ENCODE peak calls at places on chromosomes 4 and X, in four cellular contexts. W, C, P and T are unnamed samples.

GRCh38 chr4:113435893-113436292 is 325.6 kb downstream of the CAMK2D start:
- DNase-seq in W (no peak), C (no peak), P (no peak), T (no peak)

GRCh38 chr4:11471613-11472012 is 42.9 kb upstream of the HS3ST1 start:
- DNase-seq in W (no peak), C (no peak), P (no peak), T (no peak)

GRCh38 chrX:50097121-50097520 is 103.7 kb downstream of the AKAP4 start:
- DNase-seq in W (no peak), C (no peak), P (no peak), T (no peak)

GRCh38 chr4:65600656-65601055 is 69.6 kb downstream of the EPHA5 start:
- DNase-seq in W (no peak), C (no peak), P (no peak), T (no peak)

GRCh38 chrX:130173190-130173895 is 1.6 kb downstream of the RAB33A start:
- DNase-seq in W (no peak), C (no peak), P (peak), T (no peak)

GRCh38 chrX:132741706-132742105 is 216.7 kb downstream of the HS6ST2 start:
- DNase-seq in W (no peak), C (no peak), P (no peak), T (no peak)

GRCh38 chrX:103376979-103377324 is 614 bp downstream of the BEX3 start:
- DNase-seq in W (no peak), C (peak), P (no peak), T (peak)

GRCh38 chrX:6681469-6681868 is 146.6 kb upstream of the VCX3A start:
- DNase-seq in W (no peak), C (no peak), P (no peak), T (no peak)

GRCh38 chr4:42712854-42713253 is 55.9 kb upstream of the ATP8A1 start:
- DNase-seq in W (no peak), C (no peak), P (no peak), T (no peak)

GRCh38 chrX:48530736-48531135 is 8.8 kb upstream of the TBC1D25 start:
- DNase-seq in W (no peak), C (no peak), P (no peak), T (no peak)

GRCh38 chrX:149473966-149474365 is 31.1 kb downstream of the IDS start:
- DNase-seq in W (no peak), C (no peak), P (no peak), T (no peak)

GRCh38 chrX:22889824-22890223 is 109.9 kb upstream of the DDX53 start:
- DNase-seq in W (no peak), C (no peak), P (no peak), T (no peak)

GRCh38 chr4:2333356-2333841 is 71.5 kb upstream of the MXD4 start:
- DNase-seq in W (no peak), C (peak), P (peak), T (no peak)

GRCh38 chrX:121307441-121307840 is 260.0 kb downstream of the GLUD2 start:
- DNase-seq in W (no peak), C (no peak), P (no peak), T (no peak)

GRCh38 chr4:8768357-8768999 is 103.2 kb downstream of the HMX1 start:
- DNase-seq in W (no peak), C (peak), P (no peak), T (no peak)

GRCh38 chr4:108114503-108114902 is 54.2 kb downstream of the LEF1 start:
- DNase-seq in W (no peak), C (no peak), P (peak), T (no peak)

GRCh38 chrX:33211356-33212254 is at the start of gene DMD:
- DNase-seq in W (no peak), C (no peak), P (no peak), T (no peak)

GRCh38 chr4:16225681-16225995 is 633 bp downstream of the TAPT1 start:
- DNase-seq in W (no peak), C (no peak), P (no peak), T (no peak)

GRCh38 chrX:53073115-53073581 is 9.0 kb upstream of the TSPYL2 start:
- DNase-seq in W (no peak), C (no peak), P (no peak), T (no peak)

GRCh38 chrX:24357101-24357500 is 3.3 kb upstream of the SUPT20HL1 start:
- DNase-seq in W (no peak), C (no peak), P (no peak), T (no peak)

GRCh38 chr4:26235500-26235899 is 85.3 kb upstream of the RBPJ start:
- DNase-seq in W (no peak), C (no peak), P (no peak), T (no peak)

GRCh38 chr4:83189631-83190136 is 75.2 kb upstream of the PLAC8 start:
- DNase-seq in W (no peak), C (no peak), P (no peak), T (no peak)

GRCh38 chr4:29805245-29805644 is 914.9 kb upstream of the PCDH7 start:
- DNase-seq in W (peak), C (no peak), P (no peak), T (peak)

GRCh38 chr4:82721819-82722423 is 76.7 kb downstream of the SCD5 start:
- DNase-seq in W (no peak), C (peak), P (peak), T (no peak)

GRCh38 chrX:152725409-152725808 is 8.1 kb downstream of the CSAG1 start:
- DNase-seq in W (no peak), C (no peak), P (no peak), T (no peak)

GRCh38 chr4:165600959-165601674 is 222.3 kb downstream of the CPE start:
- DNase-seq in W (no peak), C (no peak), P (no peak), T (no peak)

GRCh38 chr4:83734576-83734975 is 198.7 kb downstream of the GPAT3 start:
- DNase-seq in W (no peak), C (no peak), P (no peak), T (no peak)

GRCh38 chr4:137677851-137678250 is 145.6 kb upstream of the PCDH18 start:
- DNase-seq in W (no peak), C (no peak), P (no peak), T (no peak)

GRCh38 chr4:116839826-116840225 is 245.6 kb downstream of the TRAM1L1 start:
- DNase-seq in W (no peak), C (no peak), P (no peak), T (no peak)

GRCh38 chr4:116015062-116015461 is 901.6 kb upstream of the NDST4 start:
- DNase-seq in W (no peak), C (no peak), P (no peak), T (no peak)

GRCh38 chr4:144714166-144714565 is 68.2 kb downstream of the HHIP start:
- DNase-seq in W (no peak), C (no peak), P (no peak), T (no peak)

GRCh38 chrX:121333942-121334341 is 286.5 kb downstream of the GLUD2 start:
- DNase-seq in W (no peak), C (no peak), P (no peak), T (no peak)

GRCh38 chr4:172628263-172628662 is 540.3 kb upstream of the GALNT7 start:
- DNase-seq in W (no peak), C (no peak), P (no peak), T (no peak)

GRCh38 chrX:29275928-29276327 is 688.7 kb downstream of the IL1RAPL1 start:
- DNase-seq in W (no peak), C (no peak), P (no peak), T (no peak)

DNA sequence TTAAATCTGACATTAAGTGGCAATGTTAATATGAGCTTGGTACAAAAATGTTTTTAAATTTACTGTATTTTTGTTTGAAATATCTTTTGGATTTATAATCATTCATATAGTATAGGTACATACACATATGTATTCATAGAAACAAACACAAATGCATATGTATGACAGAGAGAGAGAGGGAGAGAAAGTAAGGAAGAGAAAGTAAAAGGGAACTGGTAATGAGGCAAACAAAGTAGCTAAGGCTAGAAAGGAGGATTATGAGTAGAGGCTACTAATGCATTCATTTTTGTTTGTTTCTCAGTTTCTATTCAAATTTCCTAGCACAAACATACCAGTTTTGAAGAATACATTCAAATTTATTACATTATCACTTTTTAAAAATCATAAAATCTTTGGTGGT is 132.4 kb downstream of the GLRA3 start:
- DNase-seq in W (no peak), C (no peak), P (no peak), T (no peak)
- TF ChIP-seq TEAD4 in W (no peak), C (no peak), P (no peak), T (no peak)

GRCh38 chr4:154692311-154692818 is 51.4 kb upstream of the LRAT start:
- DNase-seq in W (no peak), C (no peak), P (no peak), T (no peak)
- TF ChIP-seq TEAD4 in W (no peak), C (no peak), P (no peak), T (no peak)

DNA sequence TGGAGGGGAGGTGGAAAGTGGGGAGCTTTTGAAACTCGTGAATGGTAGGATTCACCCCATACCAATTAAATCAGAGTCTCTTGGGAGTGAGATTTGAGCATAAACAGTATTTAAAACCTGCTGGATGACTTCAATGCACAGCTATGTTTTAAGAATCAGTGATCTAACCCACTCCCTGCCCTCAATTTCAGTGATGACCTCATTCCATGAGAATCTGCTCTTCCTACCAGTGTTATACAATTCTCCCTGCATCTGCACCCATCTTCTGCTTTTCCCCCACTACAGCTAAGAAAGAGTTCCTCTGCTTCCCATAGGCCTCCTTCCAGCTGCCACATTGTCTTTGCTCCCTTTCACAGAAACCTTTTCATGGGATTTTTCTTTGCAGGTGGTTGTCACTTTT is 18.3 kb upstream of the H2AZ1 start:
- DNase-seq in W (no peak), C (no peak), P (no peak), T (no peak)
- TF ChIP-seq TEAD4 in W (no peak), C (no peak), P (no peak), T (no peak)

DNA sequence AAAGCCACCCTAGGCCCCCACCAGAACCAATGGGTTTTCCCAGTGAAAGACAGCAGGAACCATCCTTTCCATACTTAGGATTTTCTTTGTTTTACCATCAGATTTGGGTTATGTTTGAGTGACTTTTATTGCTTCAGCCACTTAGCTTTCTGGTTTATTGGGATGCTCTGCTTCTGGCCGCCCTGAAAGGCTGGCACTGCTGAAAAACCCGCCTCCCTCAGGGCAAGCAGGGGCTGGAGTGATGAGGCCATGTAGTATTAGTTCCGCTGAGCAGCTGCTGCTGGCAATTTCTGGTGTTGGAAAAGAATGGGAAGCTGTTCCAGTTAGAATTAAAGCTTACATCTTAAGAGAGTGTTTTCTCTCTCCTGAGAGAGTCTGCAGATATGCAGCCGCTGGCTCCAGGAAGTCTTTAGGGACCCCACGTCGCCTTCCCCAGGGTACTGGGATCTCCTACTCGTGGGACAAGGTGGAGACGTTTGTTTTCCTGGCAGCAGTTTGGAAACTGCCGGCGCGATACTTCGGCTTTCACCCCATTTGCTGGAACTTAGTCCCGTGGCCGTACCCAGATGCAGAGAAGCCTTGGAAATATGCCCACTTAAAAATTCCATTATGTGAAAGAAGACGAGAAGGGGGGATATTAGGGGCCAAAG is 72.4 kb downstream of the TMEM131L start:
- DNase-seq in W (no peak), C (peak), P (no peak), T (no peak)
- TF ChIP-seq TEAD4 in W (no peak), C (no peak), P (no peak), T (no peak)

DNA sequence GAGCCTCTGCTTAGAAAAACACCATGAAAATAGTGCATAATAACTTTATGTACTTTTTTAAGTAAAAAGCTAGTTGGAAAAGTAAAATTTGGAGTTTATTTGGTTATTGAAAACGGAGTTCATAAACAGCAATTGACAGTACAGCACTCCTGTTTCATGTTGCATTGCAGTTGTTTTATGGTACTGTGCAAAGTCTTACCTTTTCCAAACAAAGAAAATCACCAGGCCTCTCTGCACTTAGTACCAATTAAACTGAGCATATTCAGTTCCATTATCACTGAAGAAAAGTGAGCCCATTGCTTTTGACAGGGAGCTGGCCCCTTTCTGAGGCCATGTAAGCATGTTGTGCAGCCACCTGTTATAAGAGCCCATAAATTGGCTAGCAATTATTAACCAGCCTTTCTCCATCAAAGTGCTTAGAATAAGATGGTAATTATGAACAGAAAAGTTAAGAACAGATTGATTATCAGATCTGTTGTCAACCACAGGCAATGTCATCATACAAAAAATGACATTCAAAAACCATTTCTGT is 376.6 kb upstream of the EMCN start:
- DNase-seq in W (no peak), C (no peak), P (no peak), T (no peak)
- TF ChIP-seq TEAD4 in W (no peak), C (no peak), P (no peak), T (no peak)

GRCh38 chr4:139835006-139835405 is 169.4 kb downstream of the MGST2 start:
- DNase-seq in W (no peak), C (no peak), P (no peak), T (no peak)
- TF ChIP-seq TEAD4 in W (no peak), C (no peak), P (no peak), T (no peak)

GRCh38 chr4:111267786-111268185 is 644.9 kb upstream of the PITX2 start:
- DNase-seq in W (no peak), C (no peak), P (no peak), T (no peak)

GRCh38 chr4:111266937-111267336 is 644.1 kb upstream of the PITX2 start:
- DNase-seq in W (no peak), C (no peak), P (no peak), T (no peak)

GRCh38 chr4:111268769-111269414 is 646.0 kb upstream of the PITX2 start:
- DNase-seq in W (no peak), C (no peak), P (no peak), T (no peak)

GRCh38 chr4:111269439-111269838 is 646.6 kb upstream of the PITX2 start:
- DNase-seq in W (no peak), C (no peak), P (no peak), T (no peak)

GRCh38 chr4:111263836-111264235 is 641.0 kb upstream of the PITX2 start:
- DNase-seq in W (no peak), C (no peak), P (no peak), T (no peak)
- TF ChIP-seq TEAD4 in W (no peak), C (no peak), P (no peak), T (no peak)

GRCh38 chr4:28427306-28428085 is 1566.9 kb downstream of the STIM2 start:
- DNase-seq in W (no peak), C (no peak), P (no peak), T (no peak)
- TF ChIP-seq TEAD4 in W (no peak), C (no peak), P (no peak), T (no peak)